ENCODE peak calls at places on chromosomes 7 and 10, in six cellular contexts. X, C, J, B, R and M are unnamed samples.

GRCh38 chr10:7085147-7085912 is 325.5 kb downstream of the SFMBT2 start:
- DNase-seq in X (no peak), C (no peak), J (no peak), B (peak), R (no peak), M (peak)

GRCh38 chr7:46576950-46577349 is 655.9 kb upstream of the IGFBP3 start:
- DNase-seq in X (no peak), C (no peak), J (no peak), B (no peak), R (no peak), M (peak)

GRCh38 chr7:69192134-69192533 is 406.1 kb upstream of the AUTS2 start:
- DNase-seq in X (no peak), C (no peak), J (no peak), B (no peak), R (no peak), M (no peak)

GRCh38 chr7:92368741-92369140 is 78.5 kb upstream of the GATAD1 start:
- DNase-seq in X (no peak), C (no peak), J (no peak), B (no peak), R (no peak), M (no peak)

GRCh38 chr7:45155357-45155900 is 2.2 kb upstream of the RAMP3 start:
- DNase-seq in X (no peak), C (no peak), J (no peak), B (no peak), R (no peak), M (no peak)

GRCh38 chr7:34104992-34105391 is 199.7 kb downstream of the BMPER start:
- DNase-seq in X (no peak), C (no peak), J (no peak), B (peak), R (no peak), M (no peak)

GRCh38 chr10:5518143-5518542 is 6.6 kb upstream of the CALML3 start:
- DNase-seq in X (no peak), C (peak), J (no peak), B (no peak), R (no peak), M (no peak)

GRCh38 chr10:95628786-95629185 is 27.7 kb downstream of the ALDH18A1 start:
- DNase-seq in X (peak), C (peak), J (no peak), B (peak), R (no peak), M (no peak)

GRCh38 chr10:12482586-12482985 is 133.2 kb downstream of the CAMK1D start:
- DNase-seq in X (no peak), C (no peak), J (no peak), B (no peak), R (no peak), M (no peak)

GRCh38 chr7:155412416-155413253 is 45.3 kb upstream of the EN2 start:
- DNase-seq in X (no peak), C (peak), J (no peak), B (peak), R (no peak), M (peak)

GRCh38 chr7:41816111-41816510 is 113.2 kb upstream of the INHBA start:
- DNase-seq in X (peak), C (no peak), J (no peak), B (no peak), R (no peak), M (no peak)

GRCh38 chr10:3096149-3096548 is 28.8 kb downstream of the PFKP start:
- DNase-seq in X (peak), C (no peak), J (no peak), B (no peak), R (no peak), M (peak)

GRCh38 chr7:84633-85020 is 107.7 kb upstream of the FAM20C start:
- DNase-seq in X (no peak), C (peak), J (no peak), B (no peak), R (no peak), M (no peak)

GRCh38 chr10:91163269-91163708 is 57.2 kb upstream of the PCGF5 start:
- DNase-seq in X (peak), C (peak), J (no peak), B (peak), R (no peak), M (peak)

GRCh38 chr7:47950714-47951113 is 2.4 kb upstream of the PKD1L1 start:
- DNase-seq in X (no peak), C (peak), J (no peak), B (peak), R (no peak), M (no peak)

GRCh38 chr10:69360485-69361302 is 56.0 kb downstream of the TACR2 start:
- DNase-seq in X (peak), C (peak), J (no peak), B (peak), R (no peak), M (peak)

GRCh38 chr10:118276727-118277126 is 65.4 kb downstream of the FAM204A start:
- DNase-seq in X (no peak), C (no peak), J (no peak), B (no peak), R (no peak), M (peak)

GRCh38 chr10:131806646-131807317 is 94.0 kb upstream of the PPP2R2D start:
- DNase-seq in X (no peak), C (no peak), J (no peak), B (no peak), R (peak), M (no peak)

GRCh38 chr7:96303105-96303685 is 18.7 kb downstream of the SLC25A13 start:
- DNase-seq in X (peak), C (peak), J (no peak), B (peak), R (no peak), M (peak)

GRCh38 chr7:151777913-151778670 is 98.8 kb downstream of the PRKAG2 start:
- DNase-seq in X (no peak), C (no peak), J (no peak), B (no peak), R (no peak), M (no peak)

GRCh38 chr7:124764847-124765400 is 668 bp downstream of the GPR37 start:
- DNase-seq in X (no peak), C (peak), J (no peak), B (peak), R (no peak), M (peak)

GRCh38 chr7:103715376-103716110 is 269.5 kb upstream of the SLC26A5 start:
- DNase-seq in X (peak), C (no peak), J (no peak), B (no peak), R (no peak), M (no peak)

GRCh38 chr10:65950075-65950474 is 975.8 kb upstream of the LRRTM3 start:
- DNase-seq in X (peak), C (no peak), J (no peak), B (peak), R (no peak), M (peak)

GRCh38 chr7:1087462-1087809 is 477 bp upstream of the GPER1 start:
- DNase-seq in X (no peak), C (no peak), J (no peak), B (no peak), R (no peak), M (peak)

GRCh38 chr7:157664866-157665633 is 328.2 kb downstream of the DNAJB6 start:
- DNase-seq in X (peak), C (no peak), J (no peak), B (no peak), R (no peak), M (no peak)

GRCh38 chr10:80477-81105 is 31.5 kb upstream of the TUBB8 start:
- DNase-seq in X (no peak), C (no peak), J (no peak), B (no peak), R (no peak), M (no peak)

GRCh38 chr10:28291881-28292297 is 11.0 kb downstream of the MPP7 start:
- DNase-seq in X (peak), C (peak), J (no peak), B (peak), R (no peak), M (peak)